ENCODE peak calls at places on chromosome 6, in ten cellular contexts. M is hepatocyte; H is tibial nerve; O is NT2/D1; R is CD8-positive, alpha-beta T cell; C is astrocyte of the spinal cord; U is IMR-90; X is HCT116; L is fibroblast of lung; W is mucosa of descending colon. I is an unnamed sample.

GRCh38 chr6:109071125-109071917 is 23.3 kb downstream of the SESN1 start:
- DNase-seq in M (no peak), H (no peak), O (no peak), R (no peak), C (no peak), U (no peak), X (no peak), L (no peak), W (no peak), I (no peak)

GRCh38 chr6:167291623-167292300 is 647 bp downstream of the UNC93A start:
- DNase-seq in M (no peak), H (no peak), O (no peak), R (no peak), C (no peak), U (no peak), X (no peak), L (no peak), W (no peak), I (no peak)

GRCh38 chr6:107386340-107386739 is 73.0 kb downstream of the PDSS2 start:
- DNase-seq in M (no peak), H (no peak), O (no peak), R (no peak), C (peak; percentile 17), U (no peak), X (no peak), L (peak; percentile 6), W (no peak), I (no peak)

GRCh38 chr6:37535701-37536461 is 36.2 kb upstream of the CCDC167 start:
- DNase-seq in M (peak; percentile 43), H (no peak), O (no peak), R (peak; percentile 27), C (no peak), U (no peak), X (no peak), L (no peak), W (peak; percentile 5), I (no peak)

GRCh38 chr6:14888575-14889000 is 357.3 kb upstream of the JARID2 start:
- DNase-seq in M (no peak), H (no peak), O (no peak), R (no peak), C (no peak), U (no peak), X (no peak), L (no peak), W (no peak), I (no peak)

GRCh38 chr6:166570929-166571699 is 15.4 kb downstream of the RAMACL start:
- DNase-seq in M (no peak), H (no peak), O (no peak), R (peak; percentile 6), C (no peak), U (no peak), X (no peak), L (no peak), W (no peak), I (no peak)

GRCh38 chr6:104908031-104908430 is 48.3 kb upstream of the HACE1 start:
- DNase-seq in M (no peak), H (no peak), O (no peak), R (no peak), C (no peak), U (peak; percentile 1), X (no peak), L (no peak), W (no peak), I (peak; percentile 3)

GRCh38 chr6:166583230-166583629 is 3.2 kb downstream of the RAMACL start:
- DNase-seq in M (no peak), H (no peak), O (no peak), R (no peak), C (no peak), U (no peak), X (no peak), L (no peak), W (no peak), I (no peak)

GRCh38 chr6:168217880-168218537 is 101.6 kb downstream of the DACT2 start:
- DNase-seq in M (no peak), H (no peak), O (no peak), R (no peak), C (no peak), U (no peak), X (no peak), L (no peak), W (no peak), I (no peak)

GRCh38 chr6:109762166-109762565 is 71.1 kb downstream of the FIG4 start:
- DNase-seq in M (no peak), H (no peak), O (no peak), R (no peak), C (no peak), U (no peak), X (no peak), L (no peak), W (no peak), I (no peak)

GRCh38 chr6:106995640-106996039 is 21.1 kb upstream of the CD24 start:
- DNase-seq in M (no peak), H (no peak), O (no peak), R (no peak), C (no peak), U (no peak), X (no peak), L (no peak), W (no peak), I (no peak)

GRCh38 chr6:134632034-134632433 is 314.1 kb upstream of the SGK1 start:
- DNase-seq in M (no peak), H (no peak), O (no peak), R (no peak), C (no peak), U (no peak), X (no peak), L (no peak), W (no peak), I (no peak)
- H3K4me3 ChIP-seq in M (no peak overlapping the region), H (no peak overlapping the region), O (no peak overlapping the region), R (no peak overlapping the region), C (no peak overlapping the region), U (no peak overlapping the region), X (no peak overlapping the region), L (no peak overlapping the region), W (no peak overlapping the region), I (no peak overlapping the region)

DNA sequence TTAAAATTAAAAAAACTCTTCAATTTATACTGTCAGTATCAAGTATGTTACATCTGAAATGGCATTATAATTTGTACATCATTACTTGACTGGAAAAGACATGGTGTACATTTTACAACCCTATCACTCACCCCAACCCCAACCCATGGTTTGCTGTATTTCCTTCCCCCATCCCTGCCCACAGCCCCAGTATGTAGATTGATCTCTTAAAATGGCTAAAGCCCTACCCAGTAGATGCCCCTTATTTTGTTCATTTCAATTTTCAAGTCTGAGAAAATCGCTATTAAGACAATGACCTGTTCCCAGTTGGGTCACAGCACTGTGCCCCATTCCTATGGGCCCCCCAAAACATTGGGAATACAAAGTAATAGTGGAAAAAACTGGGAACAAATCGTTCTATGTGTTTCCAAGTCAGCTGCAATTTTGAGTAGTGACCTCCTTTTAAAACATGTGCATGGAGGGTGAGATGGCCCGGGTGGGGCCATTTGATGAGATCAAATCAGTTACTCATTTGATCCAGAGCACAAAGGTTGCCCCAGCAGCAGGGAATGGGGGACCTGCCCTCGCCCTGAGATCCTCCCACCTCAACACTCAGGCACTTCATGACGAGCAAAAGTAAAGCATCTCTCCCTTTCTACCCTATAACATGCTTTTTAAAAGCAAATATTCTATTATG is 13.3 kb downstream of the EZR start:
- DNase-seq in M (no peak), H (no peak), O (no peak), R (no peak), C (no peak), U (no peak), X (no peak), L (no peak), W (peak; percentile 50), I (no peak)
- H3K4me3 ChIP-seq in M (no peak overlapping the region), H (no peak overlapping the region), O (no peak overlapping the region), R (no peak overlapping the region), C (no peak overlapping the region), U (no peak overlapping the region), X (no peak overlapping the region), L (no peak overlapping the region), W (no peak overlapping the region), I (no peak overlapping the region)

GRCh38 chr6:117272032-117272866 is 6.9 kb downstream of the VGLL2 start:
- DNase-seq in M (no peak), H (no peak), O (no peak), R (no peak), C (peak; percentile 22), U (no peak), X (no peak), L (no peak), W (no peak), I (no peak)

GRCh38 chr6:117269649-117270120 is 4.3 kb downstream of the VGLL2 start:
- DNase-seq in M (no peak), H (no peak), O (no peak), R (no peak), C (no peak), U (no peak), X (no peak), L (no peak), W (no peak), I (no peak)

GRCh38 chr6:117272886-117273285 is 7.5 kb downstream of the VGLL2 start:
- DNase-seq in M (no peak), H (no peak), O (no peak), R (no peak), C (no peak), U (no peak), X (no peak), L (no peak), W (no peak), I (no peak)

GRCh38 chr6:117270121-117270959 is 5.0 kb downstream of the VGLL2 start:
- DNase-seq in M (peak; percentile 36), H (no peak), O (no peak), R (no peak), C (no peak), U (no peak), X (no peak), L (no peak), W (peak; percentile 23), I (peak; percentile 61)

DNA sequence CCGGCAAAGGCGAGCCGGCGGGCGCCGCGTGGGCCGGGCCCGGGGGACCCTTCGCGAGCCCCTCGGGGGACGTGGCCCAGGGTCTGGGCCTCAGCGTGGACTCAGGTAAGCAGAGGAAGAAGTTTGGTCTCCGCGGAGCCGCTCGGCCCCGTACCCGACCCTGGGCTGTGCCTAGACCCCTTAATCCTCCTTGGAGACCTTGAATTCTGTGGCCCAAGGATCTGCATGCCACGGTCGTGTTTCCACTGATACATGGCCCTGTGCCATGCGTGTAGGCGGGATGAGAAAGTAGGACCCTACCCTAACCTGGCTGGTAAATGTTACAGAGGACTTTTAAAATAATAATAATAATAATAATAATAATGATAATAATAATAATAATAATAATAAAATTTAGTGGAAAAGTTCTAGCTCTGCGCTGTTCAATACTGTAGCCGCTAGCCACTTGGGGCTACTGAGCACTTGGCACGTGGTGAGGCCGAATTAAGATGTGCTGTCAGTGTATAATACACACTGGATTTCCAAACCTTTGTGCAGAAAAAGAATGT is 5.7 kb downstream of the VGLL2 start:
- DNase-seq in M (no peak), H (no peak), O (no peak), R (no peak), C (no peak), U (no peak), X (no peak), L (no peak), W (no peak), I (no peak)
- H3K4me3 ChIP-seq in M (no peak overlapping the region), H (no peak overlapping the region), O (peak overlapping the region; percentile 43), R (no peak overlapping the region), C (no peak overlapping the region), U (no peak overlapping the region), X (no peak overlapping the region), L (no peak overlapping the region), W (no peak overlapping the region), I (no peak overlapping the region)

DNA sequence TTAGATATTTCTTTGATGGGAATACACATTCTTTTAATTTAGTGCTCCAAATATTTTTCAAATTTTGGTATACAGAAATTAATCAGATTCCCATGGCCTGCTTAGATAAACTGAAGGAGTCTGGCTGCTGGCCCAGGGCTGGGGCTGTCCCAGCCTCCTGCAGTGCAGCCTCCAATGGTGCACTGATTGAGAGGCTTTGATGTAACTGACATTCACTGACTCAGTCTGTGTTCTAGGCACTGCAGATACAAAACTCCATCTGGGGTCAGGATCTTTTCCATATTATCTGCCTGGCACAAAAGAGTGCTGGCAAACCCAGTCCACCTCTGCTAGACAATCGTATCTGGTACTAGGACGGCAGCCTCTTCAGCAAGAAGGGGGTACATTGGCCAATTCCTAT is 64.8 kb downstream of the GRIK2 start:
- DNase-seq in M (no peak), H (no peak), O (no peak), R (no peak), C (peak; percentile 25), U (peak; percentile 40), X (peak; percentile 0), L (no peak), W (no peak), I (peak; percentile 32)
- H3K4me3 ChIP-seq in M (no peak overlapping the region), H (no peak overlapping the region), O (no peak overlapping the region), R (no peak overlapping the region), C (no peak overlapping the region), U (no peak overlapping the region), X (no peak overlapping the region), L (no peak overlapping the region), W (no peak overlapping the region), I (no peak overlapping the region)

I was measured in MG63.